ENCODE peak calls at places on chromosomes 5 and 9, in six cellular contexts. One of them, this sample, is unnamed.

GRCh38 chr9:124078641-124079040 is 67.1 kb downstream of the LHX2 start:
- DNase-seq in uterus: no peak
- DNase-seq in NCI-H510A: no peak
- DNase-seq in RPMI7951: peak; percentile 75
- DNase-seq in activated CD8-positive, alpha-beta memory T cell treated with anti-CD3 and anti-CD28 coated beads for 24 hours: no peak
- DNase-seq in LoVo: no peak
- DNase-seq in this sample: no peak

GRCh38 chr5:116135344-116135743 is 50.5 kb downstream of the COMMD10 start:
- DNase-seq in uterus: no peak
- DNase-seq in NCI-H510A: no peak
- DNase-seq in RPMI7951: peak; percentile 18
- DNase-seq in activated CD8-positive, alpha-beta memory T cell treated with anti-CD3 and anti-CD28 coated beads for 24 hours: no peak
- DNase-seq in LoVo: no peak
- DNase-seq in this sample: no peak

GRCh38 chr9:114385412-114386181 is 2.2 kb downstream of the AKNA start:
- DNase-seq in uterus: peak; percentile 64
- DNase-seq in NCI-H510A: no peak
- DNase-seq in RPMI7951: peak; percentile 98
- DNase-seq in activated CD8-positive, alpha-beta memory T cell treated with anti-CD3 and anti-CD28 coated beads for 24 hours: peak; percentile 93
- DNase-seq in LoVo: no peak
- DNase-seq in this sample: no peak

GRCh38 chr9:137918331-137919094 is 40.9 kb downstream of the CACNA1B start:
- DNase-seq in uterus: no peak
- DNase-seq in NCI-H510A: no peak
- DNase-seq in RPMI7951: no peak
- DNase-seq in activated CD8-positive, alpha-beta memory T cell treated with anti-CD3 and anti-CD28 coated beads for 24 hours: no peak
- DNase-seq in LoVo: no peak
- DNase-seq in this sample: no peak

GRCh38 chr9:86062845-86063693 is 36.3 kb downstream of the GOLM1 start:
- DNase-seq in uterus: no peak
- DNase-seq in NCI-H510A: no peak
- DNase-seq in RPMI7951: no peak
- DNase-seq in activated CD8-positive, alpha-beta memory T cell treated with anti-CD3 and anti-CD28 coated beads for 24 hours: no peak
- DNase-seq in LoVo: no peak
- DNase-seq in this sample: no peak

GRCh38 chr9:128105538-128106175 is 21.9 kb downstream of the PTGES2 start:
- DNase-seq in uterus: no peak
- DNase-seq in NCI-H510A: no peak
- DNase-seq in RPMI7951: no peak
- DNase-seq in activated CD8-positive, alpha-beta memory T cell treated with anti-CD3 and anti-CD28 coated beads for 24 hours: no peak
- DNase-seq in LoVo: no peak
- DNase-seq in this sample: no peak

GRCh38 chr5:132103380-132103951 is 29.9 kb downstream of the CSF2 start:
- DNase-seq in uterus: peak; percentile 36
- DNase-seq in NCI-H510A: no peak
- DNase-seq in RPMI7951: peak; percentile 95
- DNase-seq in activated CD8-positive, alpha-beta memory T cell treated with anti-CD3 and anti-CD28 coated beads for 24 hours: peak; percentile 83
- DNase-seq in LoVo: peak; percentile 86
- DNase-seq in this sample: no peak

GRCh38 chr5:145872486-145872885 is 328 bp downstream of the GRXCR2 start:
- DNase-seq in uterus: no peak
- DNase-seq in NCI-H510A: no peak
- DNase-seq in RPMI7951: no peak
- DNase-seq in activated CD8-positive, alpha-beta memory T cell treated with anti-CD3 and anti-CD28 coated beads for 24 hours: no peak
- DNase-seq in LoVo: no peak
- DNase-seq in this sample: no peak

GRCh38 chr9:36603006-36603405 is 30.3 kb downstream of the MELK start:
- DNase-seq in uterus: no peak
- DNase-seq in NCI-H510A: no peak
- DNase-seq in RPMI7951: peak; percentile 36
- DNase-seq in activated CD8-positive, alpha-beta memory T cell treated with anti-CD3 and anti-CD28 coated beads for 24 hours: no peak
- DNase-seq in LoVo: no peak
- DNase-seq in this sample: no peak

GRCh38 chr5:170484459-170484831 is 19.4 kb upstream of the KCNIP1 start:
- DNase-seq in uterus: no peak
- DNase-seq in NCI-H510A: no peak
- DNase-seq in RPMI7951: no peak
- DNase-seq in activated CD8-positive, alpha-beta memory T cell treated with anti-CD3 and anti-CD28 coated beads for 24 hours: no peak
- DNase-seq in LoVo: no peak
- DNase-seq in this sample: no peak

GRCh38 chr5:177094224-177095087 is 7.7 kb downstream of the FGFR4 start:
- DNase-seq in uterus: peak; percentile 91
- DNase-seq in NCI-H510A: no peak
- DNase-seq in RPMI7951: peak; percentile 84
- DNase-seq in activated CD8-positive, alpha-beta memory T cell treated with anti-CD3 and anti-CD28 coated beads for 24 hours: no peak
- DNase-seq in LoVo: no peak
- DNase-seq in this sample: no peak